ENCODE peak calls at places on chromosomes 11 and 22, in seven cellular contexts. G, C, Y, H, E, R and D are unnamed samples.
A peak's percentile ranks its signal among the peaks of the same experiment; 100 is the strongest.

GRCh38 chr11:47551086-47551485 is 1.8 kb downstream of the CELF1 start:
- DNase-seq in G (peak; percentile 71), C (no peak), Y (peak; percentile 36), H (no peak), E (peak; percentile 35), R (no peak), D (peak; percentile 35)

GRCh38 chr22:43901976-43902643 is 10.3 kb upstream of the PNPLA5 start:
- DNase-seq in G (no peak), C (peak; percentile 85), Y (no peak), H (no peak), E (peak; percentile 58), R (no peak), D (no peak)

GRCh38 chr22:36286096-36286957 is 33.4 kb downstream of the APOL1 start:
- DNase-seq in G (peak; percentile 69), C (peak; percentile 58), Y (peak; percentile 86), H (peak; percentile 54), E (peak; percentile 85), R (peak; percentile 74), D (peak; percentile 86)

GRCh38 chr11:77473001-77473800 is 693 bp downstream of the PAK1 start:
- DNase-seq in G (no peak), C (no peak), Y (peak; percentile 77), H (peak; percentile 41), E (peak; percentile 77), R (no peak), D (peak; percentile 74)

GRCh38 chr11:44535201-44535980 is 30.1 kb upstream of the CD82 start:
- DNase-seq in G (no peak), C (no peak), Y (no peak), H (no peak), E (no peak), R (no peak), D (no peak)

GRCh38 chr11:113577356-113578163 is 102.4 kb upstream of the DRD2 start:
- DNase-seq in G (no peak), C (no peak), Y (no peak), H (no peak), E (no peak), R (no peak), D (peak; percentile 32)

GRCh38 chr11:40337118-40337517 is 1122.3 kb downstream of the LRRC4C start:
- DNase-seq in G (no peak), C (no peak), Y (no peak), H (no peak), E (no peak), R (no peak), D (no peak)

GRCh38 chr11:43557553-43558031 is 122.9 kb upstream of the HSD17B12 start:
- DNase-seq in G (no peak), C (no peak), Y (no peak), H (no peak), E (peak; percentile 68), R (no peak), D (no peak)

GRCh38 chr11:554824-555499 is 5.6 kb downstream of the LMNTD2 start:
- DNase-seq in G (peak; percentile 91), C (no peak), Y (peak; percentile 87), H (peak; percentile 77), E (peak; percentile 89), R (no peak), D (peak; percentile 86)

GRCh38 chr11:65468874-65469333 is 29.9 kb upstream of the MALAT1 start:
- DNase-seq in G (peak; percentile 83), C (no peak), Y (peak; percentile 91), H (no peak), E (peak; percentile 63), R (no peak), D (peak; percentile 96)

GRCh38 chr11:118610773-118611432 is 3.5 kb downstream of the PHLDB1 start:
- DNase-seq in G (peak; percentile 71), C (no peak), Y (peak; percentile 92), H (peak; percentile 36), E (peak; percentile 86), R (peak; percentile 86), D (no peak)

GRCh38 chr11:100855466-100856067 is 168.5 kb downstream of the ARHGAP42 start:
- DNase-seq in G (peak; percentile 39), C (peak; percentile 31), Y (peak; percentile 70), H (peak; percentile 56), E (peak; percentile 65), R (no peak), D (no peak)

GRCh38 chr22:22085702-22086500 is 103.3 kb upstream of the TOP3B start:
- DNase-seq in G (no peak), C (no peak), Y (no peak), H (no peak), E (no peak), R (no peak), D (no peak)

GRCh38 chr11:57001674-57002401 is 13.1 kb downstream of the OR5AK2 start:
- DNase-seq in G (no peak), C (no peak), Y (no peak), H (peak; percentile 6), E (no peak), R (no peak), D (no peak)

GRCh38 chr11:2173150-2173693 is 1.6 kb upstream of the TH start:
- DNase-seq in G (peak; percentile 10), C (no peak), Y (no peak), H (no peak), E (no peak), R (no peak), D (no peak)

GRCh38 chr22:50545522-50546325 is at the start of gene KLHDC7B:
- DNase-seq in G (no peak), C (no peak), Y (peak; percentile 16), H (no peak), E (no peak), R (no peak), D (peak; percentile 56)

GRCh38 chr11:12727556-12728070 is 53.4 kb downstream of the TEAD1 start:
- DNase-seq in G (no peak), C (no peak), Y (no peak), H (no peak), E (no peak), R (no peak), D (no peak)

GRCh38 chr11:132627981-132628380 is 904.3 kb downstream of the OPCML start:
- DNase-seq in G (no peak), C (no peak), Y (no peak), H (no peak), E (no peak), R (no peak), D (no peak)

GRCh38 chr22:29740216-29740615 is 20.4 kb downstream of the CABP7 start:
- DNase-seq in G (no peak), C (no peak), Y (no peak), H (no peak), E (no peak), R (no peak), D (no peak)

GRCh38 chr22:37634505-37635002 is 4.9 kb upstream of the SH3BP1 start:
- DNase-seq in G (no peak), C (no peak), Y (no peak), H (no peak), E (no peak), R (no peak), D (no peak)

GRCh38 chr11:93842461-93842860 is 8.0 kb downstream of the VSTM5 start:
- DNase-seq in G (no peak), C (no peak), Y (no peak), H (no peak), E (no peak), R (no peak), D (no peak)

GRCh38 chr22:32079110-32080089 is 36.3 kb downstream of the SLC5A1 start:
- DNase-seq in G (no peak), C (peak; percentile 74), Y (peak; percentile 86), H (no peak), E (peak; percentile 37), R (no peak), D (peak; percentile 72)

GRCh38 chr11:66317766-66318575 is 1.1 kb upstream of the CD248 start:
- DNase-seq in G (peak; percentile 80), C (peak; percentile 86), Y (peak; percentile 82), H (no peak), E (no peak), R (peak; percentile 57), D (peak; percentile 59)

DNA sequence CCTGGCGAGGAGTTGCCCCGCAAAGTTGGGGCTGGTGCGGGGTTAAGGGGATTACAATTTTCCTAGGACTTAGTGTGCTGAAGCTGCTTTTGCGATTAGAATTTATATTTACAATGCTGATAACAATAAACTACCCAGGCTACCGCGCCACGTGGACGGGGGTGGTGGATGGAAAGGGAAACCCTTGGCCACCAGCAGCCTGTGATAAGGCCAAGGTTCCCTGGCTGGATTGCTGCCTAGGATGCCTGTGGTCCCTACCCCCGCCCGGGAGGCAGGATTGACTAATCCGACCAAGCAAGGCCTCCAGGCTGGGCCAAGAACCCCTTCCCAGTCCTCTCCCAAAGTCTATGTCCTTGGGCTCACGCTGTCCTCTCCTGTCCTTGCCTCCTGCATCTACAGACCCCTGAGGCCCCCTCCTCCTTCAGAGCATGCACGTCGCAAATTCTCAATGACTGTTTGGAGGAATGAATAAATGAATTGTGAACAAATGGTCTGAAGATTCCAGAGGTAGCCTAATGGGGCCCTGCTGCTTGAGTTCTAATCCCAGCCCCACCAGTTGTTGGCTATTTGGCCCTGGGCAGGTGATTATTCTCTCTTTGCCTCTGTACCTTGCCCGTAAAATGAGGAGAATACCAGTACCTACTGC is 7.6 kb upstream of the CHKA start:
- DNase-seq in G (no peak), C (no peak), Y (peak; percentile 91), H (no peak), E (peak; percentile 79), R (no peak), D (peak; percentile 92)
- H3K4me3 ChIP-seq in G (no peak overlapping the region), C (peak overlapping the region; percentile 10), Y (peak overlapping the region; percentile 17), H (no peak overlapping the region), E (peak overlapping the region; percentile 16), R (peak overlapping the region; percentile 39), D (peak overlapping the region; percentile 40)

GRCh38 chr11:33060271-33060670 is 20.9 kb downstream of the TCP11L1 start:
- DNase-seq in G (peak; percentile 39), C (no peak), Y (no peak), H (no peak), E (no peak), R (no peak), D (no peak)
- H3K36me3 ChIP-seq in G (peaks cover 65% of the 10 kb centered on the region), C (peaks cover 54% of the 10 kb centered on the region), Y (no peaks in the 10 kb centered on the region), H (peaks cover 7% of the 10 kb centered on the region), E (peaks cover 13% of the 10 kb centered on the region), R (peaks cover 75% of the 10 kb centered on the region), D (peaks cover 5% of the 10 kb centered on the region)

GRCh38 chr11:82976786-82977185 is 75.2 kb downstream of the DDIAS start:
- DNase-seq in G (peak; percentile 52), C (no peak), Y (no peak), H (peak; percentile 54), E (no peak), R (no peak), D (no peak)
- H3K4me1 ChIP-seq in G (peaks cover 84% of the 10 kb centered on the region), C (peaks cover 38% of the 10 kb centered on the region), Y (no peaks in the 10 kb centered on the region), H (peaks cover 36% of the 10 kb centered on the region), E (no peaks in the 10 kb centered on the region), R (no peaks in the 10 kb centered on the region), D (peaks cover 13% of the 10 kb centered on the region)

GRCh38 chr22:26585104-26585790 is 4.7 kb downstream of the TPST2 start:
- DNase-seq in G (no peak), C (peak; percentile 76), Y (peak; percentile 62), H (no peak), E (peak; percentile 39), R (no peak), D (no peak)
- H3K4me3 ChIP-seq in G (no peak overlapping the region), C (no peak overlapping the region), Y (no peak overlapping the region), H (no peak overlapping the region), E (no peak overlapping the region), R (no peak overlapping the region), D (no peak overlapping the region)